ENCODE peak calls at places on chromosomes 5 and 9, in four cellular contexts. J is H9, F is mesendoderm, T is ovary. W is an unnamed sample. For H3K4me1, the result is how much of the 10 kb centered on the place peaks cover.

GRCh38 chr5:1847611-1848010 is 35.1 kb downstream of the IRX4 start:
- DNase-seq in J (no peak), F (no peak), T (no peak), W (no peak)

GRCh38 chr5:138960145-138960692 is 85.1 kb upstream of the LRRTM2 start:
- DNase-seq in J (no peak), F (no peak), T (no peak), W (no peak)

GRCh38 chr5:40594811-40595210 is 84.9 kb upstream of the PTGER4 start:
- DNase-seq in J (no peak), F (no peak), T (no peak), W (no peak)

GRCh38 chr5:149757956-149758355 is 27.8 kb downstream of the PPARGC1B start:
- DNase-seq in J (no peak), F (no peak), T (no peak), W (no peak)

GRCh38 chr5:149456597-149457392 is 77.7 kb upstream of the IL17B start:
- DNase-seq in J (no peak), F (no peak), T (no peak), W (no peak)

GRCh38 chr5:113205807-113206206 is 229.0 kb downstream of the TSSK1B start:
- DNase-seq in J (no peak), F (peak), T (no peak), W (no peak)

GRCh38 chr9:131869312-131869711 is 129.4 kb upstream of the RAPGEF1 start:
- DNase-seq in J (peak), F (peak), T (no peak), W (no peak)

GRCh38 chr9:33081128-33081851 is 4.8 kb upstream of the SMU1 start:
- DNase-seq in J (peak), F (peak), T (no peak), W (peak)

GRCh38 chr5:115349001-115349817 is 52.8 kb upstream of the CCDC112 start:
- DNase-seq in J (no peak), F (no peak), T (no peak), W (no peak)

GRCh38 chr9:113638916-113639315 is 175.4 kb downstream of the RGS3 start:
- DNase-seq in J (no peak), F (no peak), T (no peak), W (no peak)

GRCh38 chr5:55600536-55601208 is 65.9 kb upstream of the PLPP1 start:
- DNase-seq in J (no peak), F (peak), T (no peak), W (no peak)

GRCh38 chr5:151096001-151096373 is 15.2 kb upstream of the TNIP1 start:
- DNase-seq in J (no peak), F (no peak), T (no peak), W (no peak)

GRCh38 chr9:17962747-17963146 is 383.9 kb downstream of the SH3GL2 start:
- DNase-seq in J (no peak), F (peak), T (peak), W (no peak)

GRCh38 chr5:172114875-172115422 is 73.1 kb downstream of the STK10 start:
- DNase-seq in J (peak), F (no peak), T (no peak), W (peak)

GRCh38 chr5:58759745-58760144 is 176.9 kb downstream of the RAB3C start:
- DNase-seq in J (no peak), F (no peak), T (no peak), W (no peak)

GRCh38 chr9:16704489-16705111 is 165.9 kb downstream of the BNC2 start:
- DNase-seq in J (peak), F (peak), T (peak), W (no peak)

GRCh38 chr9:113221800-113222481 is 597 bp downstream of the SLC31A1 start:
- DNase-seq in J (no peak), F (peak), T (no peak), W (no peak)

GRCh38 chr9:34479316-34479865 is 20.8 kb downstream of the DNAI1 start:
- DNase-seq in J (no peak), F (no peak), T (no peak), W (no peak)

GRCh38 chr9:116421006-116421538 is 266.0 kb upstream of the TRIM32 start:
- DNase-seq in J (no peak), F (no peak), T (no peak), W (no peak)

GRCh38 chr9:72129271-72130156 is 19.7 kb upstream of the GDA start:
- DNase-seq in J (no peak), F (no peak), T (no peak), W (no peak)

GRCh38 chr9:92033307-92033706 is 81.9 kb downstream of the SPTLC1 start:
- DNase-seq in J (no peak), F (no peak), T (no peak), W (no peak)

GRCh38 chr5:67552773-67553172 is 356.2 kb upstream of the CD180 start:
- DNase-seq in J (no peak), F (no peak), T (no peak), W (no peak)

GRCh38 chr5:65191554-65192126 is 290.1 kb downstream of the ADAMTS6 start:
- DNase-seq in J (no peak), F (no peak), T (no peak), W (no peak)

GRCh38 chr5:40401281-40401680 is 278.4 kb upstream of the PTGER4 start:
- DNase-seq in J (no peak), F (no peak), T (no peak), W (no peak)

GRCh38 chr5:124104813-124105212 is 592.8 kb downstream of the CSNK1G3 start:
- DNase-seq in J (no peak), F (no peak), T (no peak), W (no peak)

GRCh38 chr5:160451281-160451680 is 29.6 kb downstream of the PTTG1 start:
- DNase-seq in J (no peak), F (no peak), T (no peak), W (no peak)

GRCh38 chr5:6732634-6733410 is 19.6 kb downstream of the TENT4A start:
- DNase-seq in J (no peak), F (no peak), T (no peak), W (no peak)

GRCh38 chr9:38240051-38240450 is 152.5 kb upstream of the ALDH1B1 start:
- DNase-seq in J (no peak), F (no peak), T (no peak), W (no peak)

GRCh38 chr5:129905467-129906176 is 1.4 kb downstream of the CHSY3 start:
- DNase-seq in J (peak), F (peak), T (peak), W (no peak)

GRCh38 chr9:131422241-131422792 is 28.4 kb downstream of the PRRC2B start:
- DNase-seq in J (no peak), F (no peak), T (peak), W (no peak)

GRCh38 chr9:9817176-9817575 is 795.6 kb downstream of the PTPRD start:
- DNase-seq in J (no peak), F (no peak), T (no peak), W (no peak)

GRCh38 chr5:89241186-89241585 is 358.2 kb upstream of the MEF2C start:
- DNase-seq in J (no peak), F (no peak), T (no peak), W (no peak)

GRCh38 chr5:132807163-132807838 is 5.8 kb upstream of the SOWAHA start:
- DNase-seq in J (peak), F (peak), T (no peak), W (no peak)

GRCh38 chr5:139422307-139422893 is 16.9 kb downstream of the DNAJC18 start:
- DNase-seq in J (peak), F (peak), T (no peak), W (peak)

GRCh38 chr5:2797160-2797559 is 45.7 kb upstream of the IRX2 start:
- DNase-seq in J (no peak), F (no peak), T (no peak), W (no peak)

GRCh38 chr5:79240561-79240960 is 4.6 kb downstream of the JMY start:
- DNase-seq in J (no peak), F (no peak), T (no peak), W (no peak)
- H3K4me1 ChIP-seq in J (under half), F (under half), T (under half), W (half or more)

GRCh38 chr5:157570801-157571200 is 4.8 kb downstream of the ADAM19 start:
- DNase-seq in J (no peak), F (no peak), T (no peak), W (no peak)
- H3K4me1 ChIP-seq in J (under half), F (under half), T (under half), W (under half)

GRCh38 chr5:54551906-54552305 is 34.3 kb downstream of the SNX18 start:
- DNase-seq in J (no peak), F (no peak), T (no peak), W (no peak)
- H3K4me1 ChIP-seq in J (under half), F (under half), T (under half), W (under half)

GRCh38 chr9:93206576-93207155 is 22.7 kb downstream of the WNK2 start:
- DNase-seq in J (no peak), F (no peak), T (no peak), W (no peak)
- H3K4me1 ChIP-seq in J (under half), F (under half), T (under half), W (under half)

DNA sequence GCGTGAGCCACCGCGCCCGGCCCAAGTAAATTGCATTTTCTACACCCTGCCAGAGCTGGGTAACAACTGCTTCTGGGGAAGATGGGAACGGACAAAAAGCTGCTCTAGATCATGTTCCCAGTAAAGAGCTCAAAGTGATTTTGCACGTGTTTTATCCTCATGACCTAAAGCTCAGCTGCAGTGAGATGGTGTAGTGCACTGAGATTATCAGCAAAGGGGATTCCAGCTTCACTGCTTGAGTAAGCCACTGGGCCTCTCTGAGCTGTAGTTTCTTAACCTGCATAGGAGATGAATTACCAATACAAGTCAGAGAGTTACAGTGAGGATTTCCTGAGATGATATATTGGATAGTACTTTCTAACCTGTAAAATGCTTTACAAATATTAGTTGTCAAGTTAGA is 279.2 kb upstream of the DMRT1 start:
- DNase-seq in J (no peak), F (no peak), T (no peak), W (no peak)
- H3K4me1 ChIP-seq in J (under half), F (under half), T (under half), W (under half)

GRCh38 chr9:93962041-93962440 is 6.9 kb upstream of the BARX1 start:
- DNase-seq in J (no peak), F (no peak), T (no peak), W (no peak)

GRCh38 chr9:93959739-93960154 is 4.6 kb upstream of the BARX1 start:
- DNase-seq in J (no peak), F (no peak), T (no peak), W (no peak)

GRCh38 chr9:93962561-93963440 is 7.6 kb upstream of the BARX1 start:
- DNase-seq in J (peak), F (peak), T (peak), W (peak)

GRCh38 chr9:93960221-93960970 is 5.2 kb upstream of the BARX1 start:
- DNase-seq in J (peak), F (peak), T (no peak), W (no peak)

DNA sequence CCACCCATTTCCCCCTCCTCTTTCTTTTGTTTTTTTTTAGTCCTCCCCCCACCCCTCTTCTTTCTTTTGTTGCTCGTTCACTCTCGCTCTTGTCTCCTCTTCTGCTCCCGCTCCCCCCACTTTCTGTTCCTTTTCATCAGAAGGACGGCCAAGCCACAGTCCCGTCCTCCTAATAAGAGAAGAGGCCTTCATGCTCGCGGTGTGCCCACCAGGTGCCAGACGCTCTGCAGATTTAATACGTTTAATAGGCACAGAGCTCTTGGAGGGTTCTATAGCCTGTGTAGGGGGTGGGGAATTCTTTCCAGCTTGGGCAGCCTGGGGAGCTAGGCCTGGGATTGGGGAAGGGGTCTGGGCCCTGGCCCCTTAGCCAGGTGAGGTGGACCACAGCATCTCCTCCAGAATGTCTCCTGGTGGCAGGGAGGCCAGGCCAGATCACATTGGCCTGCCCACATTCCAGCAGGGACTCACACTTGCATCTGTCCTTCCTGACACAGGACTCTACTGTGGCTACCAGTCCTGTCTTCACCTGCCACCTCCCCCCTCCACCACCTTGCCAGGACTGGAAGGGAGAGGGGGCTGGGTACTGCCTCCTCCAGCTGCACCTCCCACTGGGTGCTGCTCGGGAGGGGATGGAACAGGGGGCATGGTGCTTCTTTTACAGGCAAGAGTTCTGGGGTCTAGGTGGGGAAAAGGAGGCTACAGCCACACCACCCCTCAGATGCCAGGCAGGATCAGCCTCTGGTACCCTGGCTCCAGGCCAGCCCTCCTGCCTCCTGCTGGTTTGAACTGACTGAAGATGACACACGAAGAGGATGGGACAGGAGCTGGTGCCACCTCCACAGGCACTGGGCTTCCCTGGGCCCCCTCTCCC is 6.1 kb upstream of the BARX1 start:
- DNase-seq in J (no peak), F (no peak), T (no peak), W (no peak)
- H3K4me1 ChIP-seq in J (under half), F (under half), T (under half), W (under half)

GRCh38 chr5:43036856-43037711 is 3.0 kb downstream of the ANXA2R start:
- DNase-seq in J (peak), F (peak), T (no peak), W (no peak)
- H3K4me1 ChIP-seq in J (under half), F (under half), T (under half), W (under half)

GRCh38 chr5:74406844-74407243 is 233.7 kb downstream of the ENC1 start:
- DNase-seq in J (no peak), F (no peak), T (no peak), W (no peak)
- H3K4me1 ChIP-seq in J (under half), F (under half), T (under half), W (under half)

W was measured in CD8-positive, alpha-beta memory T cell.